ENCODE peak calls at places on chromosomes 16 and 17, in four cellular contexts. T is GM12878, D is HCT116, O is H1. P is an unnamed sample.

GRCh38 chr17:549197-550040 is 165.2 kb downstream of the VPS53 start:
- DNase-seq in T (no peak), D (no peak), O (no peak), P (no peak)

GRCh38 chr16:67939507-67940435 is 3.1 kb upstream of the PSMB10 start:
- DNase-seq in T (no peak), D (no peak), O (no peak), P (no peak)

GRCh38 chr17:48470388-48471034 is 40.5 kb upstream of the SKAP1 start:
- DNase-seq in T (no peak), D (peak), O (no peak), P (no peak)

GRCh38 chr17:41434313-41434895 is 6.4 kb downstream of the KRT38 start:
- DNase-seq in T (no peak), D (no peak), O (no peak), P (no peak)

GRCh38 chr16:85459529-85460251 is 153.4 kb upstream of the GSE1 start:
- DNase-seq in T (no peak), D (no peak), O (no peak), P (no peak)

GRCh38 chr16:21339927-21340326 is 61.8 kb upstream of the CRYM start:
- DNase-seq in T (no peak), D (no peak), O (no peak), P (no peak)

GRCh38 chr16:55277536-55277935 is 46.5 kb upstream of the IRX6 start:
- DNase-seq in T (no peak), D (no peak), O (no peak), P (no peak)

GRCh38 chr16:85227262-85227923 is 115.1 kb upstream of the CIBAR2 start:
- DNase-seq in T (peak), D (no peak), O (no peak), P (no peak)

GRCh38 chr17:869067-869466 is 86.9 kb downstream of the MRM3 start:
- DNase-seq in T (no peak), D (no peak), O (no peak), P (no peak)

GRCh38 chr16:73771676-73772075 is 524.9 kb upstream of the PSMD7 start:
- DNase-seq in T (no peak), D (no peak), O (no peak), P (no peak)

GRCh38 chr16:85627835-85628556 is 14.9 kb downstream of the GSE1 start:
- DNase-seq in T (no peak), D (no peak), O (no peak), P (no peak)

GRCh38 chr16:23848958-23849357 is 13.2 kb downstream of the PRKCB start:
- DNase-seq in T (no peak), D (no peak), O (no peak), P (no peak)

GRCh38 chr17:66661857-66662256 is 173.1 kb upstream of the CACNG5 start:
- DNase-seq in T (no peak), D (no peak), O (no peak), P (no peak)

GRCh38 chr17:66662496-66662895 is 172.4 kb upstream of the CACNG5 start:
- DNase-seq in T (no peak), D (no peak), O (no peak), P (no peak)

GRCh38 chr17:66663041-66663494 is 171.8 kb upstream of the CACNG5 start:
- DNase-seq in T (no peak), D (no peak), O (no peak), P (no peak)

GRCh38 chr17:66664336-66664735 is 170.6 kb upstream of the CACNG5 start:
- DNase-seq in T (no peak), D (no peak), O (no peak), P (no peak)

DNA sequence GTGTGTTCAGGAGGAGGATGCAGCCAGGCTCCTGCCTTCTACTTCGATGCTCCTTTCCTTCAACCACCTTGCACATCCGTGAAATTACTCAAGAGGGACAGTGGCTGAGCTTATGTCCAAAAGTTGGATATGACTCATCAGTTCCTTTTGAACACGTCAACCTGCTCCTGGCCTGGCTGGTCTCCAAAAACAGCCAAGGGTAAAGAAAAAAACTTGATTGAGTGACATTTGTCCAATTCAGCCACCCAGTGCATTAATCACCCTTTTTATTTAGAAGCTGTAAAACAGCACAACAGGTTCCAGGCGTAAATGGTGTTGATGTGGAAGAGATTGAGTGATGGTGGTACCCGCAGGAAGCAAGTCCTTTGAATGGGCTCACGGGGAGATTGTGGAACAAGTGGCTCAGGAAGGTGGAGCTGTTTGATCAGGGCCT is 173.5 kb upstream of the CACNG5 start:
- DNase-seq in T (no peak), D (peak), O (no peak), P (no peak)
- TF ChIP-seq ZNF274 in T (no peak), D (no peak), O (no peak), P (no peak)

DNA sequence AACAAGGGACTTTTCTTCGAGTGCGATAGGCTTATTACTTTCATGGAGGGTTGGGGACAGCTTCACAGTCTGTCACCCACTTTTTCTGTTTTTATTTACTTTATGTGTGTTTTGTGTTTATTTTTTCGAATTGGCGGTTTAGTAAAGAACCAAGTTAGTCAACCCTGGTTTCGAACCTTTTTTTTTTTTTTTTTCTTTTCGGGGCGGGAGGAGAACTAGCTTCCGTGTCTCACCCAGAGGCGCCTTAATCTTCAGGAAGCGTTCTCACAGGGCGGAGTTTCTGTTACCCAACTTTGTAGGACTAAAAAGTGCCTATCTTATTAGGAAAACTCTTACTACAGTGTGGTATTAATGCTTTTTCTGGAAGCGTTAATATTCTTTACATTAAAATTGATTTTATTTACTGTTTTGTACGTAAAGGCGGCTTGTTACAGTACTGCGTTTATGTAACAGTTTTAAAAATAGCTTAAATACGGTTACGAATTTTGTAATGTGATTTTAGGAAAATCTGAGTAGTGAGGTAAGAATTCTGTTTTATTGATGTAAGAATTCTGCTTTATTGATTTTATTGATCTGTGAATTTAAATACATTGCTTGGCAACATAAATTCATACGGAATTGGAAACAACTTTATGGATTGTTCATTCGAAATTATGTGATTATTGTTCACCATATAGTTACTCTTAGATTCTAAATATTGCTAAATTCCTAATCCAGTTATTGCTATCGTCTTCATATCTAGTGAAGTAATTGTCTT is 883 bp downstream of the ZNF207 start:
- DNase-seq in T (no peak), D (no peak), O (no peak), P (peak)
- TF ChIP-seq ZNF274 in T (no peak), D (no peak), O (no peak), P (no peak)

DNA sequence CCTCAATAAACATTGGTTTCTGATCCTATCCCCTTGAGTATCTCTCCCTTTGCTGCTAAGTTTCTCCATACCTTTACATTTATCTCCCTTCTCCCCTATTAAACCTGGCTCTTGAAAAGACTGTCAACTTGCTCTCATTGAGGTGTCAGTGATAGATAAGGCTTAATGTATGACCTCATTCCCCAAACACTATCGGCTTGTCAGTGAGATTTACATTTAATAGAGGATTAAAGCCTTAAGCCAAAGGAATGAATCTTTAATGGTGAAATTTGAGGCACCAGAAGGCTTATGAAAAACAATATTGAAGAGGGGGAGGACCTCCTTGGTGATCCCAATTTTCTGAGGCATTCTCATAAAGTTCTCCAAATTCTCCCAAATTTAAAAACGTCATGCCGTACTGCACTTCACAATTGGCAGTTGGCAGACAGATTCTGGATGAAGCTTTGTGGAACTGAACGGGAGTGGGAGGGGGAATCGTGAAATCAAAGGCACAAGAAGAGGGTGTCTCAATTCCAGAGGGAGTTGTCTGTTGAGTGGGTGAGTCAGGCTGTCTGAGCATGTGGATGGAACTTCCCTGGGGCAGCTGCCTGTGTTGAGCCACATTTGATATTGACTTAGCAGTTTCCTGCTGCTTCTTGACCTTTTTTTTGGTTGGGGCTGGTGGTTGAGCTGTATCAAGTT is 478.8 kb downstream of the NPIPA7 start:
- DNase-seq in T (no peak), D (no peak), O (no peak), P (peak)
- TF ChIP-seq ZNF274 in T (no peak), D (no peak), O (no peak), P (no peak)

GRCh38 chr17:7956208-7956965 is 24.4 kb downstream of the CNTROB start:
- DNase-seq in T (no peak), D (no peak), O (no peak), P (no peak)

GRCh38 chr17:7955414-7956042 is 23.5 kb downstream of the CNTROB start:
- DNase-seq in T (no peak), D (no peak), O (no peak), P (no peak)

GRCh38 chr17:7961436-7961835 is 29.4 kb downstream of the CNTROB start:
- DNase-seq in T (no peak), D (no peak), O (no peak), P (no peak)

DNA sequence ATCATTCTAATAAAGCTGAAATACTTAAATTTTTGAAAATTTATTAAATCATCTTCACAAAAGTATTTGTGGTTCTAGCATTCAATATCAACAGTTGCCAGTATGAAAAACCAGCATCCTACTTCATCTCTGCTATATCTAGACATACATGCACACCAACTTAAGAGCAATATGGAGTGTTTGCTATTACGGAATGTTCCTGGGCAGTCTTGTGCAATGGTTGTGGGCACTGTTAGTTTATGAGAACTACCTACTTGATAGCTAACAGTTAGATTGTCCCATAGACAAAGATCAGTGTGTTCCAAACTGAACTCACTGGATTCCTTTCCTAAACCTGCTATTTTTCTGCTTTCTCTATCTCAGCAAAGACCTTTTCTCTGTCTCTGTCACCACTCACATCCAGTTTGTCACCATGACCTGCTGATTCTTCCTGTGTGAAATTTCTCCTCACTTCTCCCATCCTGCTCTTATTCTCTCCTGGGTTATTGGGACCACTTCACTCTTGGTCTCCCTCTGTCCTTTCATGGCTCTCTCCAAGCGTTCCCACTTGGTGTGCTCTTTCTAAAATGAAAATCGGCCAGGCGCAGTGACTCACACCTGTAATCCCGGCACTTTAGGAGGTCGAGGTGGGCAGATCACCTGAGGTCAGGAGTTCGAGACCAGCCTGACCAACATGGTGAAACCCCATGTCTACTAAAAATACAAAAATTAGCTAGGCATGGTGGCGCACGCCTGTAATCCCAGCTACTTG is 27.7 kb downstream of the CNTROB start:
- DNase-seq in T (no peak), D (no peak), O (no peak), P (peak)
- TF ChIP-seq ZNF274 in T (no peak), D (no peak), O (no peak), P (no peak)

GRCh38 chr16:70455910-70456309 is 1.5 kb downstream of the FCSK start:
- DNase-seq in T (no peak), D (no peak), O (no peak), P (no peak)

GRCh38 chr16:70457446-70457845 is 3.1 kb downstream of the FCSK start:
- DNase-seq in T (no peak), D (no peak), O (no peak), P (no peak)

GRCh38 chr16:70453117-70453890 is 1.1 kb upstream of the FCSK start:
- DNase-seq in T (no peak), D (no peak), O (no peak), P (no peak)

GRCh38 chr16:70454221-70455034 is at the start of gene FCSK:
- DNase-seq in T (no peak), D (peak), O (peak), P (peak)

DNA sequence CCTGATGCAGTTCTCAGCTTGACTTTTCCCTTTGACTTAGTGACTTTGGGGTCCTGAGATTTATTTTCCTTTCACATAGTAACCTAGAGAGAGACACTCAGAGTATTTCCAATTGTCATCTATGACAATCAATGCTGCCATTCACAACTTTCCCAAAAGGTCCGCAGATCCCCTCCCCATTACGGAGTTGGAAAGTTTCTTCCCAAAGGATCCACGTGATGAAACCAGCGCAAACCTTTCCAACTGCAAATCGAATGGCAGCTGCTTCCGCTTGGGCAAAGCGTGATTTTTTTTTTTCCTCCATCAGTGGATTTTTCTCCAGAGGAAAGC is 539 bp upstream of the FCSK start:
- DNase-seq in T (no peak), D (no peak), O (no peak), P (no peak)
- TF ChIP-seq ZNF274 in T (no peak), D (no peak), O (no peak), P (no peak)

GRCh38 chr16:11452746-11453344 is 107.6 kb downstream of the RMI2 start:
- DNase-seq in T (no peak), D (no peak), O (no peak), P (no peak)
- TF ChIP-seq ZNF274 in T (no peak), D (no peak), O (no peak), P (no peak)

P was measured in HepG2.